ENCODE peak calls at places on chromosomes 6 and 20, in six cellular contexts. U is A549; W is glutamatergic neuron; H is activated CD8-positive, alpha-beta T cell treated with anti-CD3 and anti-CD28 coated beads for 36 hours; M is activated B cell treated with CpG ODN at 0.5 μM for 24 hours; I is IMR-90. N is an unnamed sample.

GRCh38 chr6:15137086-15137485 is 108.8 kb upstream of the JARID2 start:
- DNase-seq in U (no peak), H (no peak), W (no peak), M (no peak), I (no peak), N (no peak)

GRCh38 chr6:159201336-159201735 is 32.1 kb downstream of the FNDC1 start:
- DNase-seq in U (no peak), H (no peak), M (no peak), W (no peak), I (no peak), N (no peak)

GRCh38 chr6:82072771-82073170 is 174.8 kb downstream of the IBTK start:
- DNase-seq in I (peak; percentile 79), U (no peak), M (no peak), H (no peak), W (no peak), N (no peak)

GRCh38 chr6:157518399-157519250 is 137.6 kb downstream of the ZDHHC14 start:
- DNase-seq in U (peak; percentile 15), H (no peak), I (peak; percentile 10), W (no peak), M (no peak), N (no peak)

GRCh38 chr6:129623008-129623732 is 86.8 kb downstream of the ARHGAP18 start:
- DNase-seq in H (no peak), U (no peak), I (no peak), M (no peak), W (no peak), N (no peak)

GRCh38 chr20:50399917-50400704 is 110.1 kb upstream of the PTPN1 start:
- DNase-seq in U (no peak), M (no peak), W (no peak), I (peak; percentile 60), H (no peak), N (peak; percentile 61)

GRCh38 chr20:61744691-61745396 is 320.8 kb downstream of the TAF4 start:
- DNase-seq in H (no peak), U (no peak), W (no peak), I (peak; percentile 73), M (no peak), N (no peak)

GRCh38 chr6:92545861-92546260 is 873.5 kb downstream of the EPHA7 start:
- DNase-seq in W (no peak), I (no peak), M (no peak), U (no peak), H (no peak), N (no peak)

GRCh38 chr20:53606364-53606985 is 12.8 kb upstream of the ZNF217 start:
- DNase-seq in H (no peak), U (no peak), M (no peak), W (no peak), I (peak; percentile 82), N (no peak)

GRCh38 chr6:165206798-165207197 is 102.6 kb downstream of the C6orf118 start:
- DNase-seq in W (no peak), I (no peak), M (no peak), U (no peak), H (no peak), N (no peak)

GRCh38 chr6:30885999-30886896 is 1.9 kb downstream of the DDR1 start:
- DNase-seq in H (peak; percentile 50), M (no peak), U (peak; percentile 88), W (peak; percentile 38), I (peak; percentile 79), N (peak; percentile 87)

GRCh38 chr20:859661-860294 is 26.3 kb downstream of the FAM110A start:
- DNase-seq in I (peak; percentile 12), H (peak; percentile 29), U (no peak), M (no peak), W (no peak), N (no peak)

GRCh38 chr6:105319331-105319730 is 83.6 kb downstream of the PREP start:
- DNase-seq in I (peak; percentile 21), U (no peak), W (no peak), M (no peak), H (no peak), N (no peak)

GRCh38 chr6:47109281-47109680 is 67.1 kb upstream of the ADGRF1 start:
- DNase-seq in U (no peak), M (no peak), I (no peak), W (no peak), H (no peak), N (no peak)

GRCh38 chr6:126063512-126064146 is 77.3 kb downstream of the TRMT11 start:
- DNase-seq in I (peak; percentile 88), M (no peak), U (no peak), H (no peak), W (no peak), N (no peak)

GRCh38 chr6:3370361-3371221 is 86.3 kb downstream of the SLC22A23 start:
- DNase-seq in M (no peak), U (no peak), W (no peak), I (no peak), H (no peak), N (no peak)

GRCh38 chr20:38392356-38392755 is 42.8 kb downstream of the SNHG17 start:
- DNase-seq in W (no peak), H (no peak), M (no peak), I (no peak), U (no peak), N (peak; percentile 24)

GRCh38 chr20:17485017-17485416 is 46.2 kb downstream of the BFSP1 start:
- DNase-seq in U (no peak), I (no peak), M (no peak), W (no peak), H (no peak), N (no peak)

GRCh38 chr6:148570456-148570855 is 176.4 kb upstream of the UST start:
- DNase-seq in M (no peak), H (no peak), I (no peak), U (no peak), W (no peak), N (no peak)

GRCh38 chr6:22173311-22173710 is 123.5 kb downstream of the PRL start:
- DNase-seq in W (no peak), U (no peak), M (no peak), I (no peak), H (no peak), N (no peak)

GRCh38 chr20:32497589-32498224 is 87.4 kb downstream of the NOL4L start:
- DNase-seq in H (no peak), U (no peak), W (peak; percentile 43), M (no peak), I (no peak), N (no peak)

GRCh38 chr6:33721529-33721928 is 10.0 kb upstream of the UQCC2 start:
- DNase-seq in W (no peak), H (no peak), U (no peak), I (no peak), M (no peak), N (no peak)

GRCh38 chr6:123434186-123434585 is 202.6 kb downstream of the TRDN start:
- DNase-seq in M (no peak), I (no peak), W (no peak), U (no peak), H (no peak), N (no peak)

DNA sequence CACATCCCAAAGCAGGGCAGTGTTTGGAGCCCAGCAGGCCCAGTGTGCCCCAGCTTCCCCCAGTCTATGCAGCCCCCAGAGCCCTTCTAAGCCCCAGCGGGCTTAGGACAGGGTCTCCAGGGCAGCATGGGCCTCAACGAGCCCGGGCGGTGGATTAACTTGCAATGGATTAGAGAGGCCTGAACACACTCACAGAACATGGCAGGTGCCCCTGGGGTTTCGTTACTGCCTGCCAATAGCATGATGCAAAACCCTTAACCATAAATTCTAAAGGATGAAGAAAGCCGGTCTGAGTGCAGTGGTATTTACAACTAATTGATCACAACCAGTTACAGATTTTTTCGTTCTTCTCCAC is 18.9 kb downstream of the ENTPD6 start:
- DNase-seq in H (no peak), I (no peak), M (no peak), U (no peak), W (no peak), N (no peak)
- TF ChIP-seq CTCF in H (no peak), I (no peak), M (no peak), U (no peak), W (no peak), N (no peak)

GRCh38 chr6:75546401-75546800 is 52.8 kb upstream of the FILIP1 start:
- DNase-seq in I (peak; percentile 35), U (peak; percentile 16), M (no peak), H (no peak), W (no peak), N (no peak)
- TF ChIP-seq CTCF in I (peak; percentile 43), U (peak; percentile 49), M (no peak), H (no peak), W (no peak), N (no peak)

DNA sequence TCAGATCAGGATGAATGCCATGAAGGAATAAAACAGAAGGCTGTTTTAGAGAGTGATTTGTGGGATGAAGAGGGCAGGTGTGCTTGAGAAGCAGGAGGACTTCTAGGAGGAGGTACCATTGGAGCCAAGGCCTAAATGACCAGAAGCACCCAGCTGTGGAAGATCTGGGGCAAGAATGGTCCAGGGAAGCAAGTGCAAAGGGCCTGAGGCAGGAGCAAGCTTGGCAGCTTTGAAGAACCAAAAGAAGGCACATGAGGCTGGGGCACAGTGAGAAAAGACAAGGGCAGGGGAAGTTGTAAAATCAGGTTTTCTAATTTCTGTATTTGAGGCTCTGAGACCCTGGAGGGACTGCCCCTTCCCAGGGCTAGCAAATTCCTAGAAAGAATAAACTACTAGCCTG is 9.8 kb downstream of the SLC13A3 start:
- DNase-seq in H (no peak), W (no peak), U (no peak), I (no peak), M (no peak), N (no peak)
- TF ChIP-seq CTCF in H (no peak), W (no peak), U (no peak), I (no peak), M (no peak), N (no peak)

DNA sequence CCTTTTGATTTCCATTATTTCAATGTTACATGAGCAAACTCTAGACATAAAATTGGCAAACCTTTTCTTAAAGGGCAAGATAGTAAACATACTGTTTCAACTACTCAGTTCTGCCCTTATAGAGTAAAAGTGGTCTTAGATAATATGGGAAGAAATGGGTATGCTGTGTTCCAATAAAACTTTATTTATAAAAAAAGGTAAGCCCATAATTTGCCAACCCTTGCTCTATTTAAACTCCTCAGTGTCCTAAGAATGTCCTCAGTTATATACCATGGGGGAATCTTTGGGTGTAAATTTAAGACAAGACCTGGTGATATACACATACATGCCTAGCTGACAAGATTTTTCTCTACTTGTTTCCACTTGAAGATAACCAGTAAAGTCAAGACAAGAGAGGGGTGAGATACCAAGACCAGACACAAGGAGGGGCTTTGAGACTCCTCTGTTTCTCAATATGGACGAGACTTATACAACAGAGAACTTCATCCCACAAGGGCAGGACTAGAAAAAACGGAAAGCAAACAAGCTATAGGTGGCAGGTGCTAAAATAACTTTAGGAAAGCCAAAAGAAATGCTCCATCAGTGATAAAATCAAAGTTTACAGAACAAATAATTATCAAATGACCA is 10.5 kb downstream of the SNX3 start:
- DNase-seq in W (no peak), H (peak; percentile 30), U (no peak), I (peak; percentile 30), M (no peak), N (no peak)
- TF ChIP-seq CTCF in W (peak; percentile 38), H (peak; percentile 39), U (peak; percentile 8), I (peak; percentile 31), M (no peak), N (no peak)

N was measured in Calu3.